ENCODE peak calls at places on chromosomes 12 and 14, in five cellular contexts. W, I, E, A and D are unnamed samples.

GRCh38 chr14:38256358-38256840 is 506 bp upstream of the CLEC14A start:
- DNase-seq in W (no peak), I (no peak), E (no peak), A (no peak), D (no peak)

GRCh38 chr12:110639336-110640178 is 25.6 kb downstream of the TCTN1 start:
- DNase-seq in W (peak), I (peak), E (no peak), A (no peak), D (no peak)

GRCh38 chr14:61328629-61329262 is 7.4 kb downstream of the PRKCH start:
- DNase-seq in W (no peak), I (no peak), E (no peak), A (no peak), D (no peak)

GRCh38 chr14:105430535-105430934 is 10.9 kb downstream of the MTA1 start:
- DNase-seq in W (peak), I (peak), E (no peak), A (no peak), D (no peak)

GRCh38 chr14:99229654-99230215 is 42.3 kb downstream of the BCL11B start:
- DNase-seq in W (no peak), I (peak), E (no peak), A (no peak), D (no peak)

GRCh38 chr12:132788375-132789098 is 26.9 kb upstream of the ANKLE2 start:
- DNase-seq in W (no peak), I (no peak), E (no peak), A (no peak), D (no peak)

GRCh38 chr12:75698052-75698451 is 186.6 kb upstream of the KRR1 start:
- DNase-seq in W (no peak), I (no peak), E (no peak), A (no peak), D (no peak)

GRCh38 chr14:61215222-61216010 is 65.7 kb downstream of the TMEM30B start:
- DNase-seq in W (no peak), I (peak), E (no peak), A (no peak), D (no peak)

GRCh38 chr12:85580562-85581168 is 255.5 kb downstream of the RASSF9 start:
- DNase-seq in W (peak), I (peak), E (no peak), A (no peak), D (no peak)

GRCh38 chr12:6539276-6540134 is 5.2 kb downstream of the GAPDH start:
- DNase-seq in W (peak), I (no peak), E (no peak), A (no peak), D (no peak)

GRCh38 chr12:113299619-113300237 is 35.2 kb downstream of the SLC8B1 start:
- DNase-seq in W (peak), I (peak), E (no peak), A (no peak), D (no peak)

GRCh38 chr12:120078868-120079267 is 37.7 kb downstream of the RAB35 start:
- DNase-seq in W (peak), I (no peak), E (peak), A (no peak), D (no peak)

GRCh38 chr14:75306917-75307699 is 28.5 kb downstream of the FOS start:
- DNase-seq in W (peak), I (no peak), E (peak), A (no peak), D (no peak)

GRCh38 chr12:25692115-25693035 is 139.3 kb upstream of the LMNTD1 start:
- DNase-seq in W (no peak), I (peak), E (no peak), A (no peak), D (no peak)
- TF ChIP-seq CTCF in W (no peak), I (no peak), E (no peak), A (no peak), D (no peak)

DNA sequence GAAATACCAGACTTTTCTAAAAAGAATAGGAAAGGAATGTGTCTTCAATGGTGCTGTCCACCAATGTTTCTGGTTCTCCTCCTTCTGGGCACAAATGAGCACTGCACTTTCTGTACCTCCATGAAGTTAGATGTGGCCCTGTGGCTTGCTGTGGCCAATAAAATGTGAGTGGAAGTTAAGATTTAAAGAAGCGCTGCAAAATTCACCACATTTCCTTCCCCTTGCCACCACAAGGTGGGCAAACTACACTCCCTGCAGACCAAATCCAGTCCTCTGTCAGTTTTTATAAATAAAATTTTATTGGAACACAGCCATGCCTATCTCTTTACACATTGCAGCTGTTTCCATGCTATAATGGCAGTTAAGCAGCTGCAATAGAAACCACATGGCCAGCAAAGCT is 141.4 kb upstream of the TMPO start:
- DNase-seq in W (no peak), I (no peak), E (no peak), A (no peak), D (no peak)
- TF ChIP-seq CTCF in W (peak), I (peak), E (peak), A (no peak), D (no peak)

DNA sequence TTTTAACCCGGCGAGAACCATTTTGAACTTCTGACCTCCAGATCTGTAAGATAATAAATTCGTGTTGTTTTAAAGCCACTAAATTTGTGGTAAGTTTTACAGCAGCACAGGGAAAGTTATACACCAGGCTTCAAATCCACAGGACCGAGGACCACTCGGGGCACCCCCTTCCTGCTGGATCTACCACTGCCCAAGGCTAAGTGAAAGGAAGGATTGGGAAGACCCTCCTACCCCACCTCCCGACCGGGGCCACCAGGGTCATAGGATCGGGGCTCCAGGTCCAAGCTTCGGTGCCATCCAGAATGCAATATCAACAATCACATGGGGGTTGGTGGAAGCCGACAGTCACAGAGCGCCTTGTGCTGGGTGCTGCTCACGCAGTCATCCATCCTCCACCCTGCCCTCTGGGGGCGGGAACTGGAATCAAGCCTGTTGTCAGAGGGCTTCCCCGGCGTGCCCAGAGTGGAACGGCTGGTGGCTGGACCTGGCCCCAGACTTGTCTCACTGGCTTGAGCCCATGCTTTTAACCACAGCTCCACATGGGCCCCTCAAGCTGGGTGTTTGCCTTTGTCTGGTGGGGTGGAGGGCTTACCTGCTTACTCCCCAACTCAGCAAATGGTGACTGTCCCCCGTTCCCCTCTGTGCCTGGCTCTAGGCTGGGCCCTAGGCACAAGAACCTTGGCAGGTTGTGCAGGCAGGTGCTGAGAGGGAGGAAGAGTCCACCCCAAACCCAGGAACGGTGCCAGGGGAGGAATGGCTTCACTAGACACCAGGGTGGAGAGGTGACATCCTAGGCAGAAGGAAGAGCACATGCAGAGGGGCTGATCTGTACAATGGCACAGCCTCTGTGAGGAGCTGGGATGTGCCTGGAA is 180.3 kb upstream of the RTL1 start:
- DNase-seq in W (peak), I (no peak), E (peak), A (no peak), D (no peak)
- TF ChIP-seq CTCF in W (peak), I (no peak), E (no peak), A (no peak), D (no peak)

DNA sequence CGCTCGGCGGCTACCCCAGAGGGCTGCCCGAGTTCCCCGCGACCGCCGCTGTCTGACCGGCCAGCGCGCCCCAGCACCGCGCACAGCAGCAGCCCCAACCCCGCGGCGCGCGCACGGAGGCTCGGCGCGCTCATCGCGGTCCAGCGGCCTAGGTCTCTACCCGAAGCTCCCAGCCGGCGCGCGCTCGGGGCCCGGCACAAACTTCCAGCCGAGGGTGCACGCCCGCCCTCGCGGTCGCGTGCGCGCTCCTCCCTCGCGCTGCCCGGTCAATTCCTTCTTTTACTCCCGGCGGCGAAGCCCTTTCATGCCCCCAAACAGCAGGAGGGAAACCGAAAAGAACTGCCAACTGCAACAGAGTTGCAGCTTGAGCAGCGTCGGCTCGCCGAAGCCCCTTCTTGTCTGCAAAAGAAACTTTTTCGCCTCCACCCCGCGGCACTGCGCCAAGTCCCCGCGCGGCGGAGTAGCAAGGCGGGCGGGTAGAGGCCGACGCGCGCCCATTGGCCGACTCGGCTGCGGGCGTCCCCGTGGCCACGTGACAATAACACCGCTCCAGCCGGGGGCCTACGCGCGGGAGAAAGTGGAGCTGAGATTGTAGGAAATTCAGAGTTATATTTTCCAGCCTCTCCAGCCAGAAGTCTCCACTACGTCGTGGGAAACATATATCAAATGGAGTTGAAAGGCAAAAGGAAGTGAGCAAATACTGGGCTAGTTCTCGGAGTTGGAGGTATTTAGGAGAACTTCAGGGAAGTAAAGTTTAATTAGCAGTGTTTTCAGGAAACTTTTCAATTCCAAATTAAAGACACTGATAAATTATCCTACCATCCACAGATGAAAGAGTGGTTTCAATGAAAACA is at the start of gene LRIG3:
- DNase-seq in W (peak), I (peak), E (peak), A (peak), D (peak)
- TF ChIP-seq CTCF in W (no peak), I (no peak), E (no peak), A (no peak), D (no peak)

DNA sequence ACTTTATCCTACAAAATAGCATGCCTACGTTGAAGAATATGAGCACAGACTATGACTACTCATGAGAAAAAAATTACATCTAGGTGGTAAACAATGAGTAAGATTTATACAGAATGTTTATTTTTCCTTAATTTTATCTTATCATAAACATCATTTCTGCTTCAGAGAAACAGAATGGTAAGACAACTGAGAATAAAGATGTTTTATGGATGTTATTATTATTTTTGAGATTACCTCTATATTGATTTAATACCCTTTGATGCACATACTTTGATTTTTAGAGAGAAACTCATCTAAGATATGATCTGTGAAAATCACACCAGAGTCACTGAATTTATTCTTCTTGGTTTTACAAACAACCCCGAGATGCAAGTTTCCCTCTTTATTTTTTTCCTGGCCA is at the start of gene OR10A7:
- DNase-seq in W (no peak), I (no peak), E (no peak), A (no peak), D (no peak)
- TF ChIP-seq CTCF in W (no peak), I (no peak), E (no peak), A (no peak), D (no peak)

DNA sequence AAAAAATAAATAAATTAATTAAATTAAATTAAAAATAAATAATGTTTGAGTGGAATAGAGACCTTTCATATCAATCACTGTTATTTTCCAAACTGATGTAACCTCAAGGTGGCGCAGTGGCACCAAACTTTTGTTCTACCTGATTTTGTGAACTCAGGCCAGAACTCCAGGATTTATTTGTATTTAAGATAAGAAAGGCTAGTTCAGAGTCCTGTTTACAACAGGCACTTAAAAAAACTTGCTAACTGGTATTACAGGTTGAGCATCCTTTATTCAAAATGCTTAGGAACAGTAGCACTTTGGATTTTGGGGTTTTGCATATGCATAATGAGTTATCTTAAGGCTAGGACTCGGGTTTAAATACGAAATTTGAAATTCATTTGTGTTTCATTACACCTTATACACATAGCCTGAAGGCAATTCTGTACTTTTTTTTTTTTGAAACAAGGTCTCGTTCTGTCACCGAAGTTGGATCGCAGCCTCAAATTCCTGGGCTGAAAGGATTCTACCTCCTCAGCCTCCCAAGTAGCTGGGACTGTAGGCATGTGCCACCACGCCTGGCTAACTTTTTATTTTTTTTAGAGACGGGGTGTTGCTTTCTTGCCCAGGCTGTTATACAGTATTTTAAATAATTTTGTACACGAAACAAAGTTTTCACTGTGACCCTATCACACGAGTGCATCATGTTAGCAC is 32.4 kb downstream of the YY1 start:
- DNase-seq in W (peak), I (no peak), E (no peak), A (no peak), D (no peak)
- TF ChIP-seq CTCF in W (peak), I (peak), E (peak), A (peak), D (no peak)

GRCh38 chr12:56474389-56474788 is 6.0 kb downstream of the SPRYD4 start:
- DNase-seq in W (no peak), I (no peak), E (no peak), A (no peak), D (no peak)

GRCh38 chr12:56462565-56462964 is 5.8 kb upstream of the SPRYD4 start:
- DNase-seq in W (no peak), I (no peak), E (no peak), A (no peak), D (no peak)

GRCh38 chr12:56469007-56469930 is 891 bp downstream of the SPRYD4 start:
- DNase-seq in W (peak), I (no peak), E (peak), A (no peak), D (no peak)

GRCh38 chr12:56468216-56469006 is at the start of gene SPRYD4:
- DNase-seq in W (peak), I (peak), E (peak), A (peak), D (peak)
- TF ChIP-seq CTCF in W (peak), I (no peak), E (peak), A (no peak), D (no peak)

GRCh38 chr14:28141662-28142061 is 624.9 kb upstream of the FOXG1 start:
- DNase-seq in W (no peak), I (no peak), E (no peak), A (no peak), D (no peak)

GRCh38 chr14:28143340-28143739 is 623.2 kb upstream of the FOXG1 start:
- DNase-seq in W (no peak), I (no peak), E (no peak), A (no peak), D (no peak)

GRCh38 chr14:28142400-28143015 is 624.1 kb upstream of the FOXG1 start:
- DNase-seq in W (peak), I (no peak), E (no peak), A (no peak), D (no peak)
- TF ChIP-seq CTCF in W (peak), I (peak), E (no peak), A (peak), D (no peak)

GRCh38 chr12:81949721-81950120 is 190.6 kb upstream of the PPFIA2 start:
- DNase-seq in W (no peak), I (no peak), E (no peak), A (no peak), D (no peak)
- TF ChIP-seq CTCF in W (no peak), I (no peak), E (no peak), A (no peak), D (no peak)

DNA sequence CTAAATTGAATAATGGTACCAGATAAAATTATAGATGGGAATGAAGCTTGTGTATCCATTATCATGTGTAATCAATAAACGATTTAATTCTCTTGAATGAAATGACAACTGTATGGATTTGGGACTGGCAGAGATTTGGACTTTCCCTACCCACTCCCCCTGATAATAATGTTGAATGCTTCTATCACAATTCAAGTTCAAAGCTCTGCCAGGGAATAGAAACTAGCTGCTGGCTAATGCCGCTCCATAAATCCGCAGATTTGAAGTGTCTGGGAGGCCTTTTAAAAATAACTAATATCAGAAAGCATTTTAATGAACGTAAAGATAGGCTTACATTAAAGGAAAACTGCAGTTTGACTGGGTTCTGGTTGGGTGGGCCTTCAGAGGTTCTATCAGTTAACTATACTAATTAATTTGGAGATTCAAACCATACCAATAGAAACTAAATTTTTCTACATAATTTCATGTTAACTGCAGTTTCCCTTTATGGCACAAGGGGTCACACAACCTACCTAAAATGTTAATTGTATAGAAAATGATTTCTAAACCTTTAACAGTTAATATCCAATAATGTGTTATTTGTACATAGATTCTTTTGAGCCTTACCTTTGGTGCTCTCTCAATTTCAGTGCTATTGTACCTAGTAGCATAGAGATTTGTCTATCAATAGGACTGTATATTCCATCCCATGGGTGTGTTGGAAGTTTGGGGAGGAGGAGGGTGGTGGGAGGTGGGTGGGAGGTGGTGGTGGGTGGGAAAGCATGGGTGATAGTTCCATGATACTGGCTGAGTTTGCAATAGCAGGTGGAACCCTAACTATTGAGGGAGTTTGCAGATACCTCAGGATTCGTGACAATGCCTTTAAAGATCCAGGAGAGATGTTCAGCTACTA is 4.9 kb downstream of the HNRNPA1 start:
- DNase-seq in W (no peak), I (no peak), E (no peak), A (no peak), D (no peak)
- TF ChIP-seq CTCF in W (peak), I (no peak), E (no peak), A (peak), D (no peak)